ENCODE peak calls at places on chromosomes 11 and 22, in four cellular contexts. One of them, this sample, is unnamed. For H3K9me3, the result is how much of the 10 kb centered on the place peaks cover.

GRCh38 chr22:49461674-49462073 is 366.0 kb downstream of the BRD1 start:
- DNase-seq in sigmoid colon: no peak
- DNase-seq in A549: no peak
- DNase-seq in right lobe of liver: no peak
- DNase-seq in this sample: no peak

GRCh38 chr11:2885676-2886081 is at the start of gene CDKN1C:
- DNase-seq in sigmoid colon: peak
- DNase-seq in A549: peak
- DNase-seq in right lobe of liver: peak
- DNase-seq in this sample: peak

GRCh38 chr11:11034476-11034875 is 176.6 kb upstream of the ZBED5 start:
- DNase-seq in sigmoid colon: no peak
- DNase-seq in A549: no peak
- DNase-seq in right lobe of liver: no peak
- DNase-seq in this sample: no peak

GRCh38 chr11:71998649-71999310 is at the start of gene IL18BP:
- DNase-seq in sigmoid colon: peak
- DNase-seq in A549: no peak
- DNase-seq in right lobe of liver: no peak
- DNase-seq in this sample: no peak

GRCh38 chr11:19232910-19233503 is 7.7 kb downstream of the E2F8 start:
- DNase-seq in sigmoid colon: no peak
- DNase-seq in A549: peak
- DNase-seq in right lobe of liver: no peak
- DNase-seq in this sample: peak

GRCh38 chr11:130431337-130431773 is 2.9 kb upstream of the ADAMTS8 start:
- DNase-seq in sigmoid colon: peak
- DNase-seq in A549: peak
- DNase-seq in right lobe of liver: peak
- DNase-seq in this sample: peak

GRCh38 chr22:17095538-17095937 is 10.7 kb downstream of the IL17RA start:
- DNase-seq in sigmoid colon: peak
- DNase-seq in A549: no peak
- DNase-seq in right lobe of liver: no peak
- DNase-seq in this sample: no peak

GRCh38 chr22:48850658-48851287 is 976.9 kb downstream of the BRD1 start:
- DNase-seq in sigmoid colon: peak
- DNase-seq in A549: no peak
- DNase-seq in right lobe of liver: no peak
- DNase-seq in this sample: no peak

GRCh38 chr11:111427471-111427912 is 48.4 kb upstream of the POU2AF1 start:
- DNase-seq in sigmoid colon: no peak
- DNase-seq in A549: no peak
- DNase-seq in right lobe of liver: no peak
- DNase-seq in this sample: no peak

GRCh38 chr11:61080526-61080925 is 21.8 kb upstream of the CD5 start:
- DNase-seq in sigmoid colon: no peak
- DNase-seq in A549: no peak
- DNase-seq in right lobe of liver: no peak
- DNase-seq in this sample: no peak

GRCh38 chr11:60633645-60634044 is 65.8 kb upstream of the MS4A8 start:
- DNase-seq in sigmoid colon: no peak
- DNase-seq in A549: no peak
- DNase-seq in right lobe of liver: no peak
- DNase-seq in this sample: no peak

GRCh38 chr11:128767518-128767917 is 73.6 kb downstream of the FLI1 start:
- DNase-seq in sigmoid colon: no peak
- DNase-seq in A549: no peak
- DNase-seq in right lobe of liver: no peak
- DNase-seq in this sample: no peak

GRCh38 chr11:92224394-92225205 is at the start of gene FAT3:
- DNase-seq in sigmoid colon: peak
- DNase-seq in A549: peak
- DNase-seq in right lobe of liver: peak
- DNase-seq in this sample: no peak

GRCh38 chr11:116861539-116861938 is 24.1 kb upstream of the APOA1 start:
- DNase-seq in sigmoid colon: no peak
- DNase-seq in A549: no peak
- DNase-seq in right lobe of liver: no peak
- DNase-seq in this sample: no peak

GRCh38 chr22:39428597-39429071 is 28.2 kb upstream of the MGAT3 start:
- DNase-seq in sigmoid colon: no peak
- DNase-seq in A549: no peak
- DNase-seq in right lobe of liver: no peak
- DNase-seq in this sample: no peak

GRCh38 chr22:46378499-46379300 is 43.2 kb downstream of the TRMU start:
- DNase-seq in sigmoid colon: no peak
- DNase-seq in A549: no peak
- DNase-seq in right lobe of liver: peak
- DNase-seq in this sample: no peak

GRCh38 chr22:38176170-38176741 is 5.4 kb downstream of the PLA2G6 start:
- DNase-seq in sigmoid colon: peak
- DNase-seq in A549: no peak
- DNase-seq in right lobe of liver: peak
- DNase-seq in this sample: peak

GRCh38 chr11:125903753-125904659 is at the start of gene DDX25:
- DNase-seq in sigmoid colon: no peak
- DNase-seq in A549: no peak
- DNase-seq in right lobe of liver: no peak
- DNase-seq in this sample: no peak

DNA sequence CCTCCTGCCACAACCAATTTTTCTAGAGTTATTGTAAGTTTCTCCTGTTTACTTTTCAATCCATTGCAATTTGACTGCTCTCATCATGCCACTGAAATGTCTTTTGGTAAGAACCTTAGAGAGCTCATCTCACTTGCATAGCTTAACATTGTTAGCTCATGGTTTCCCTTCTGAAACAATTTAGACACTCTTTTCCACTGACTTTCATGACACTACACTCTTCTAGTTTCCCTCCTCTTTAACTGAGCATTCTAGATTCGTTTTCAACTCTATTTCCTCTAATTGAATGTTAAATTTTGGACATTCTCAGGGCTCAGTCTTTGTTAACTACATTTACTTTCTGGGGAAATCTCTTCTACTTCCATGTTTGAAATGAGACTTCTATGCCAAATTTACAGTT is 369.1 kb downstream of the JRKL start:
- DNase-seq in sigmoid colon: no peak
- DNase-seq in A549: no peak
- DNase-seq in right lobe of liver: no peak
- DNase-seq in this sample: no peak
- TF ChIP-seq POLR2A in sigmoid colon: no peak
- TF ChIP-seq POLR2A in A549: no peak
- TF ChIP-seq POLR2A in right lobe of liver: no peak
- TF ChIP-seq POLR2A in this sample: no peak

GRCh38 chr22:11360632-11361031 is 4167.4 kb upstream of the OR11H1 start:
- DNase-seq in sigmoid colon: no peak
- DNase-seq in A549: no peak
- DNase-seq in right lobe of liver: no peak
- DNase-seq in this sample: no peak
- H3K9me3 ChIP-seq in sigmoid colon: under half
- H3K9me3 ChIP-seq in A549: under half
- H3K9me3 ChIP-seq in right lobe of liver: under half
- H3K9me3 ChIP-seq in this sample: under half

DNA sequence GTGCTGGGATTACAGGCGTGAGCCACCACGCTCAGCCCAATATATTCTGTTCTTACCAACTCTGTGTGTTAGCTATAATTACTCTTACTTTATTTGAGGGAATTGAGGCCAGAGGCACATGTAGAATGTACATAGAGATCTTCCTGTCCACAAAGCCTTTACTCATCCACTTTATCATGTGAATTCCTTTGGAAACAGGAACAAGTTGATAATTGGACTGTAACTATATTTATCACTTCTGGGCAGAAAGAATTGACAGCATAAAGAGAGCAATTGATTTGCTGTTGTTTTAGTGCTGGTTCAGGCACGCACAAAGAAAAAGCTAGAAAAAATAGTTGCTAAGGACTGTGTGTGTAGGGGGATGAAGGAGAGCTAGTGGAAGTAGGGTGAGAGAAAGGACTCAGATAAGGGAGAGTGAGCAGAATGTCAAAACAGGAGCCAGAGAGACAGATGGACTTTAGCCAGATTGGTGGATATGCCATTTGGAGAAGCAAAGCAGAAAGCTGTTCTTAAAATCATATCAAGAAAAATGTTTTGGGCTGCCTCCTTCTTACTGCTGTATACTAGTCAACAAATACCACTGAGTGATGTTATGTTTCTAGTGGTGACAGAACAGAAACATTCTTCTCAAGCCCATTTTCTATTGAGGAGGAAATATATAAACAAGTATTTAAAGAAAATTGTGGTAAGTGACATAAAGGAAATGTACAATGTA is 929.7 kb upstream of the CNTN5 start:
- DNase-seq in sigmoid colon: no peak
- DNase-seq in A549: no peak
- DNase-seq in right lobe of liver: no peak
- DNase-seq in this sample: no peak
- H3K4me3 ChIP-seq in sigmoid colon: no peak
- H3K4me3 ChIP-seq in A549: no peak
- H3K4me3 ChIP-seq in right lobe of liver: no peak
- H3K4me3 ChIP-seq in this sample: no peak

DNA sequence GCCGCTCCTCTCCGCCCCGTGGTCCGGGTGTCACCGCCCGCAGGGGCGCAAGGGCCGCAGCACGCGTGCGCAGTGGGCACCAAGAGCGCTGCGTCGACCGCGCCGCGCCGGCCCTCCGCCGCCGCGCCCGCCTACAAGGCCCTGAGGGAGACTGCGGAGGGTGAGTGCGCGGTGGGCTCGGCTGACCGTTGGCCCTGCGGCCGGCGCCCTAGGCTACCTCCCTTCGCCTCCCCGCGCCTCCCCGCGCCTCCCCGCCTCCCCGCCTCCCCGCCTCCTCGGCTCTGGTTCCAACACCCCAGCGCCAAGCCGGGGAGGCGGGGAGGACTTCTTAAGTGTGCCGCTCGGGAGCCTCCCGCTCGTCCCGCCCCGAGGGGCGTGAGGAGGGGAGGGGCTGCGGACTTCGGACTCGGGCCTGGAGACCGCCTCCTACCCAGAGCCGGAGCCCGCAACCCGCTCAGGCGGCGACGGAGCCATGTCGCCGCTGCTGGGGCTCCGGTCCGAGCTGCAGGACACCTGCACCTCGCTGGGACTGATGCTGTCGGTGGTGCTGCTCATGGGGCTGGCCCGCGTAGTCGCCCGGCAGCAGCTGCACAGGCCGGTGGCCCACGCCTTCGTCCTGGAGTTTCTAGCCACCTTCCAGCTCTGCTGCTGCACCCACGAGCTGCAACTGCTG is at the start of gene AQP11:
- DNase-seq in sigmoid colon: peak
- DNase-seq in A549: peak
- DNase-seq in right lobe of liver: peak
- DNase-seq in this sample: peak
- TF ChIP-seq POLR2A in sigmoid colon: peak
- TF ChIP-seq POLR2A in A549: peak
- TF ChIP-seq POLR2A in right lobe of liver: peak
- TF ChIP-seq POLR2A in this sample: peak

GRCh38 chr22:19337137-19337536 is 45.6 kb upstream of the CLTCL1 start:
- DNase-seq in sigmoid colon: no peak
- DNase-seq in A549: no peak
- DNase-seq in right lobe of liver: no peak
- DNase-seq in this sample: no peak
- H3K9me3 ChIP-seq in sigmoid colon: under half
- H3K9me3 ChIP-seq in A549: under half
- H3K9me3 ChIP-seq in right lobe of liver: under half
- H3K9me3 ChIP-seq in this sample: under half

DNA sequence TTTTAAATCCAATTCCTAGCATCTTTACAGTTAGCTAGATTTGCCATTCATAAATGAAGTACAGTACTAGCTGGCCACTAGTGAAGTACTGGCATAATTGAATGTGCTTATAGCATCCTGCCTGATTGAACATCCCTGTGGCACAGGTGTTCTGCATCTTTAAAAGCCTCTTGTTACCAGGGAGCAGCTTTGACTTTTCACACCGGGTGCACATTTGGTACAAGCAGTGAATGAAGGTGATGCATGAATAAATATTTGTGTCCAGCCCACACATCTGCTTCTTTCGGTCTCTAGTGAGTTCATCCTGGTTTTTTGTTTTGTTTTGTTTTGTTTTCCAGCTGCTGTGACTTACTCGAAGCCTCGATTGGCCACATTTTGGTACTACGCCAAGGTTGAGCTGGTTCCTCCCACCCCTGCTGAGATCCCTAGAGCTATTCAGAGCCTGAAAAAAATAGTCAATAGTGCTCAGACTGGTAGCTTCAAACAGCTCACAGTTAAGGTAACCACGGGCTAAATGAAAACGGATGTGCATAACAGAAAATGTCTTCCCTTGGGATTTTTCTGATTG is 5.3 kb downstream of the ATP5MG start:
- DNase-seq in sigmoid colon: no peak
- DNase-seq in A549: no peak
- DNase-seq in right lobe of liver: no peak
- DNase-seq in this sample: no peak
- H3K4me3 ChIP-seq in sigmoid colon: no peak
- H3K4me3 ChIP-seq in A549: no peak
- H3K4me3 ChIP-seq in right lobe of liver: no peak
- H3K4me3 ChIP-seq in this sample: no peak

GRCh38 chr22:41531736-41532477 is 12.4 kb downstream of the POLR3H start:
- DNase-seq in sigmoid colon: no peak
- DNase-seq in A549: no peak
- DNase-seq in right lobe of liver: no peak
- DNase-seq in this sample: no peak
- TF ChIP-seq POLR2A in sigmoid colon: no peak
- TF ChIP-seq POLR2A in A549: no peak
- TF ChIP-seq POLR2A in right lobe of liver: no peak
- TF ChIP-seq POLR2A in this sample: no peak

GRCh38 chr11:117888140-117888561 is 11.7 kb upstream of the FXYD6 start:
- DNase-seq in sigmoid colon: no peak
- DNase-seq in A549: no peak
- DNase-seq in right lobe of liver: no peak
- DNase-seq in this sample: no peak

GRCh38 chr11:117898059-117898458 is 21.6 kb upstream of the FXYD6 start:
- DNase-seq in sigmoid colon: peak
- DNase-seq in A549: no peak
- DNase-seq in right lobe of liver: no peak
- DNase-seq in this sample: no peak

GRCh38 chr11:117887431-117888139 is 11.1 kb upstream of the FXYD6 start:
- DNase-seq in sigmoid colon: no peak
- DNase-seq in A549: no peak
- DNase-seq in right lobe of liver: no peak
- DNase-seq in this sample: no peak

DNA sequence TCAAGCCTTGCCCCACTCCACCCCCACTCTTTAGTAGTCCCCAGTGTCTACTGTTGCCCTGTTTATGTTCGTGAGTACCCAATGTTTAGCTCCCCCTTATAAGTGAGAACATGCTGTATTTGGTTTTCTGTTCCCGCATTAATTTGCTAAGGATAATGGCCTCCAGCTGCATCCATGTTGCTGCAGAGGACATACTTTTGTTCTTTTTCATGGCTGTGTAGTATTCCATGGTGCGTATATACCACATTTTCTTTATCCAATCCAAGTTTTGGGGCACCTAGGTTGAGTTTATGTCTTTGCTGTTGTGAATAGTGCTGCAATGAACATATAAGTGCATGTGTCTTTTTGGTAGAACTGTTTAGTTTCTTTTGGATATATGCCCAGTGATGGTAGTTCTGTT is 16.2 kb upstream of the FXYD6 start:
- DNase-seq in sigmoid colon: no peak
- DNase-seq in A549: no peak
- DNase-seq in right lobe of liver: no peak
- DNase-seq in this sample: no peak
- H3K9me3 ChIP-seq in sigmoid colon: under half
- H3K9me3 ChIP-seq in A549: under half
- H3K9me3 ChIP-seq in right lobe of liver: under half
- H3K9me3 ChIP-seq in this sample: under half